ENCODE peak calls at places on chromosome 11, in ten cellular contexts. E is A673; A is activated CD4-positive, alpha-beta memory T cell treated with anti-CD3 and anti-CD28 coated beads for 36 hours; J is EH; Y is stimulated activated CD8-positive, alpha-beta memory T cell treated with anti-CD3 and anti-CD28 coated beads, Interleukin-7, amount 100 ng/mL, for 1 hour; D is T-cell; C is ureter; Z is CD4-positive, alpha-beta T cell; X is uterus; M is breast epithelium. N is an unnamed sample.

GRCh38 chr11:108241370-108242037 is 18.6 kb downstream of the ATM start:
- DNase-seq in Y (no peak), D (no peak), J (no peak), E (no peak), C (no peak), M (no peak), Z (no peak), X (no peak), A (peak), N (no peak)

GRCh38 chr11:2577071-2578005 is 122.5 kb downstream of the KCNQ1OT1 start:
- DNase-seq in J (no peak), X (no peak), M (peak), Z (no peak), D (no peak), C (peak), E (no peak), Y (no peak), A (no peak), N (no peak)

GRCh38 chr11:125371451-125371935 is 124.6 kb downstream of the FEZ1 start:
- DNase-seq in D (no peak), Z (no peak), J (no peak), X (no peak), C (no peak), A (no peak), M (no peak), Y (no peak), E (no peak), N (no peak)

GRCh38 chr11:13145461-13145860 is 132.1 kb upstream of the BMAL1 start:
- DNase-seq in D (no peak), Z (no peak), E (no peak), J (no peak), X (no peak), M (no peak), Y (no peak), A (no peak), C (no peak), N (no peak)

GRCh38 chr11:7967097-7967496 is 1.9 kb upstream of the NLRP10 start:
- DNase-seq in D (no peak), J (no peak), X (no peak), A (no peak), M (no peak), Z (no peak), E (no peak), Y (no peak), C (no peak), N (no peak)

GRCh38 chr11:23425379-23425778 is 565.1 kb upstream of the CCDC179 start:
- DNase-seq in E (no peak), Y (no peak), X (no peak), D (no peak), J (peak), M (no peak), Z (no peak), C (no peak), A (no peak), N (no peak)

GRCh38 chr11:77776455-77776854 is 44.1 kb downstream of the RSF1 start:
- DNase-seq in C (no peak), J (peak), M (no peak), D (no peak), X (no peak), A (no peak), Z (no peak), Y (no peak), E (peak), N (no peak)

GRCh38 chr11:126601550-126602215 is 246.2 kb downstream of the ST3GAL4 start:
- DNase-seq in E (no peak), A (no peak), J (no peak), X (no peak), M (no peak), C (no peak), Z (no peak), Y (no peak), D (no peak), N (no peak)

GRCh38 chr11:47408598-47409439 is 429 bp downstream of the SLC39A13 start:
- DNase-seq in C (peak), X (peak), J (peak), Z (no peak), E (no peak), M (peak), D (no peak), A (peak), Y (no peak), N (no peak)

GRCh38 chr11:45812581-45813548 is 7.9 kb downstream of the SLC35C1 start:
- DNase-seq in X (no peak), M (no peak), Y (no peak), C (no peak), J (no peak), E (no peak), Z (no peak), A (no peak), D (no peak), N (no peak)

GRCh38 chr11:100637706-100638105 is 49.4 kb upstream of the ARHGAP42 start:
- DNase-seq in Z (no peak), J (no peak), Y (no peak), X (no peak), E (no peak), A (no peak), M (no peak), C (no peak), D (no peak), N (no peak)

GRCh38 chr11:128342511-128343133 is 244.7 kb downstream of the ETS1 start:
- DNase-seq in X (no peak), D (peak), Z (peak), M (no peak), C (no peak), J (peak), Y (no peak), A (peak), E (no peak), N (peak)

GRCh38 chr11:72534859-72535547 is 100.7 kb upstream of the CLPB start:
- DNase-seq in D (no peak), A (no peak), X (no peak), M (no peak), Y (no peak), E (no peak), Z (no peak), J (peak), C (no peak), N (no peak)

GRCh38 chr11:62324738-62325556 is 12.3 kb upstream of the ASRGL1 start:
- DNase-seq in J (peak), D (peak), A (peak), X (no peak), M (no peak), E (peak), Z (peak), Y (no peak), C (no peak), N (peak)

GRCh38 chr11:61021661-61022212 is 50.3 kb downstream of the CD6 start:
- DNase-seq in E (no peak), X (no peak), J (no peak), C (no peak), D (peak), Y (peak), A (peak), Z (peak), M (peak), N (peak)

GRCh38 chr11:108662700-108663099 is 2.2 kb upstream of the DDX10 start:
- DNase-seq in A (no peak), Z (no peak), M (no peak), D (no peak), X (no peak), Y (no peak), J (no peak), C (no peak), E (no peak), N (no peak)

GRCh38 chr11:492416-493226 is 14.4 kb downstream of the RNH1 start:
- DNase-seq in M (no peak), A (no peak), J (no peak), X (no peak), C (no peak), E (no peak), Z (no peak), D (no peak), Y (no peak), N (no peak)

GRCh38 chr11:34366522-34366921 is 8.7 kb upstream of the ABTB2 start:
- DNase-seq in Z (no peak), M (no peak), D (no peak), A (peak), C (no peak), E (peak), X (no peak), Y (no peak), J (no peak), N (no peak)

GRCh38 chr11:63999349-64000025 is 13.2 kb downstream of the OTUB1 start:
- DNase-seq in M (peak), E (peak), Z (peak), D (peak), A (peak), J (peak), X (peak), Y (peak), C (peak), N (peak)

GRCh38 chr11:44946268-44946667 is 4.4 kb downstream of the TP53I11 start:
- DNase-seq in E (no peak), J (no peak), Y (no peak), A (no peak), X (peak), M (no peak), D (no peak), Z (no peak), C (peak), N (no peak)

GRCh38 chr11:19955660-19956059 is 204.6 kb downstream of the DBX1 start:
- DNase-seq in E (no peak), M (no peak), Z (no peak), Y (no peak), J (no peak), C (no peak), A (no peak), D (no peak), X (no peak), N (no peak)

GRCh38 chr11:67670316-67671210 is 3.9 kb downstream of the ALDH3B2 start:
- DNase-seq in A (no peak), Y (no peak), E (no peak), J (no peak), C (peak), M (no peak), D (no peak), Z (no peak), X (no peak), N (no peak)

GRCh38 chr11:36408476-36409136 is 101.5 kb downstream of the TRAF6 start:
- DNase-seq in Y (no peak), X (no peak), D (no peak), Z (no peak), C (no peak), A (no peak), E (no peak), M (no peak), J (no peak), N (no peak)

GRCh38 chr11:134545521-134545920 is 133.5 kb upstream of the B3GAT1 start:
- DNase-seq in M (no peak), E (no peak), Y (no peak), A (no peak), J (no peak), X (no peak), C (no peak), D (no peak), Z (no peak), N (no peak)